ENCODE peak calls at places on chromosomes 6 and 20, in five cellular contexts. R is HuH-7; U is activated T-helper 1 cell treated with anti-CD3 and anti-CD28 coated beads, Interleukin-2, amount 50 U/mL, for 16 hours; I is GM10248; X is activated CD4-positive, alpha-beta T cell treated with anti-CD3 and anti-CD28 coated beads, Interleukin-2, amount 50 U/mL, for 4 hours. V is an unnamed sample.

GRCh38 chr6:106119526-106119925 is 33.4 kb downstream of the PRDM1 start:
- DNase-seq in I (no peak), U (no peak), R (no peak), X (no peak), V (no peak)

GRCh38 chr20:2224246-2224645 is 71.6 kb upstream of the TGM3 start:
- DNase-seq in U (no peak), X (no peak), I (no peak), R (no peak), V (no peak)

GRCh38 chr6:167733740-167734661 is 92.7 kb upstream of the AFDN start:
- DNase-seq in X (no peak), R (peak), U (no peak), I (no peak), V (no peak)

GRCh38 chr20:23227976-23228375 is 122.6 kb upstream of the NXT1 start:
- DNase-seq in I (no peak), U (no peak), R (no peak), X (no peak), V (no peak)

GRCh38 chr6:53611342-53611741 is 54.2 kb downstream of the KLHL31 start:
- DNase-seq in R (no peak), X (no peak), U (no peak), I (no peak), V (no peak)

GRCh38 chr6:71123051-71123450 is 165.6 kb upstream of the OGFRL1 start:
- DNase-seq in X (no peak), U (no peak), R (no peak), I (no peak), V (no peak)

GRCh38 chr20:32252189-32252588 is 25.3 kb upstream of the KIF3B start:
- DNase-seq in I (peak), X (peak), U (no peak), R (no peak), V (no peak)

GRCh38 chr6:45301348-45302142 is 26.6 kb upstream of the RUNX2 start:
- DNase-seq in X (no peak), I (no peak), R (no peak), U (no peak), V (no peak)

GRCh38 chr6:105553174-105553573 is 150.3 kb upstream of the PREP start:
- DNase-seq in I (no peak), U (no peak), X (no peak), R (no peak), V (no peak)

GRCh38 chr6:39918831-39919230 is 15.4 kb downstream of the MOCS1 start:
- DNase-seq in U (no peak), R (no peak), I (no peak), X (no peak), V (no peak)

GRCh38 chr6:134176283-134176975 is 124.0 kb upstream of the SLC2A12 start:
- DNase-seq in X (no peak), R (no peak), I (peak), U (no peak), V (no peak)

GRCh38 chr6:155444952-155445903 is 10.4 kb downstream of the NOX3 start:
- DNase-seq in X (no peak), I (no peak), U (no peak), R (no peak), V (no peak)

GRCh38 chr6:1027109-1027794 is 284.6 kb upstream of the FOXQ1 start:
- DNase-seq in R (no peak), I (no peak), U (no peak), X (no peak), V (no peak)

GRCh38 chr6:83474309-83474708 is 38.0 kb upstream of the PRSS35 start:
- DNase-seq in I (no peak), R (no peak), X (no peak), U (no peak), V (no peak)

GRCh38 chr6:17886891-17887290 is 100.5 kb downstream of the KIF13A start:
- DNase-seq in X (no peak), R (no peak), U (no peak), I (no peak), V (no peak)

GRCh38 chr20:59515013-59515905 is 89.1 kb upstream of the PHACTR3 start:
- DNase-seq in X (no peak), I (no peak), R (peak), U (no peak), V (peak)

GRCh38 chr20:6802227-6802626 is 34.7 kb downstream of the BMP2 start:
- DNase-seq in I (no peak), R (no peak), X (no peak), U (no peak), V (no peak)

GRCh38 chr6:56370591-56371198 is 123.3 kb upstream of the COL21A1 start:
- DNase-seq in I (peak), R (no peak), X (no peak), U (no peak), V (peak)

GRCh38 chr6:148134566-148134965 is 208.1 kb upstream of the SASH1 start:
- DNase-seq in X (no peak), R (no peak), U (no peak), I (no peak), V (no peak)

GRCh38 chr6:148602136-148602535 is 144.7 kb upstream of the UST start:
- DNase-seq in X (no peak), U (no peak), I (no peak), R (no peak), V (no peak)

GRCh38 chr20:10673176-10673830 is 496 bp downstream of the JAG1 start:
- DNase-seq in X (no peak), I (peak), R (peak), U (no peak), V (no peak)

GRCh38 chr6:96520039-96520850 is 1.4 kb upstream of the UFL1 start:
- DNase-seq in U (no peak), I (no peak), R (no peak), X (no peak), V (no peak)

GRCh38 chr20:750801-751200 is 17.5 kb downstream of the SLC52A3 start:
- DNase-seq in U (no peak), R (no peak), I (no peak), X (no peak), V (no peak)

GRCh38 chr6:35343092-35343834 is 905 bp downstream of the PPARD start:
- DNase-seq in X (no peak), U (no peak), R (peak), I (no peak), V (no peak)

GRCh38 chr6:28606424-28607391 is 81.0 kb downstream of the GPX5 start:
- DNase-seq in R (peak), U (no peak), I (peak), X (no peak), V (no peak)

GRCh38 chr6:135604035-135604865 is 106.7 kb upstream of the AHI1 start:
- DNase-seq in I (no peak), X (no peak), R (no peak), U (no peak), V (no peak)

GRCh38 chr20:43959079-43959919 is 44.6 kb downstream of the TOX2 start:
- DNase-seq in U (no peak), I (no peak), X (no peak), R (no peak), V (no peak)

GRCh38 chr6:116088946-116089345 is 11.7 kb upstream of the NT5DC1 start:
- DNase-seq in X (no peak), I (no peak), R (no peak), U (no peak), V (no peak)